ENCODE peak calls at places on chromosomes 12 and 14, in six cellular contexts. A is IMR-90, Q is neuronal stem cell, Z is mesenchymal stem cell, W is H1, N is trophoblast cell. T is an unnamed sample.

GRCh38 chr12:77685112-77685511 is 145.6 kb upstream of the NAV3 start:
- DNase-seq in A (peak; percentile 80), Q (peak; percentile 72), Z (peak; percentile 62), W (no peak), N (peak; percentile 27), T (peak; percentile 65)

GRCh38 chr14:79578470-79578869 is 632.8 kb downstream of the DIO2 start:
- DNase-seq in A (no peak), Q (no peak), Z (no peak), W (no peak), N (no peak), T (no peak)

GRCh38 chr12:131593411-131593810 is 117.5 kb upstream of the SFSWAP start:
- DNase-seq in A (no peak), Q (no peak), Z (no peak), W (no peak), N (no peak), T (no peak)

GRCh38 chr12:90038290-90038689 is 329.7 kb upstream of the ATP2B1 start:
- DNase-seq in A (no peak), Q (no peak), Z (no peak), W (no peak), N (no peak), T (no peak)

GRCh38 chr12:52029686-52030085 is 21.6 kb upstream of the NR4A1 start:
- DNase-seq in A (peak; percentile 52), Q (peak; percentile 83), Z (peak; percentile 85), W (no peak), N (no peak), T (peak; percentile 95)

GRCh38 chr12:82650627-82651337 is 35.9 kb upstream of the TMTC2 start:
- DNase-seq in A (no peak), Q (no peak), Z (no peak), W (no peak), N (no peak), T (no peak)

GRCh38 chr12:52837341-52837741 is 3.2 kb upstream of the KRT79 start:
- DNase-seq in A (peak; percentile 91), Q (no peak), Z (peak; percentile 86), W (no peak), N (peak; percentile 17), T (peak; percentile 28)

GRCh38 chr12:3692616-3693365 is 60.1 kb downstream of the CRACR2A start:
- DNase-seq in A (no peak), Q (no peak), Z (no peak), W (no peak), N (no peak), T (no peak)

GRCh38 chr12:54001283-54002187 is 1.6 kb downstream of the HOXC9 start:
- DNase-seq in A (no peak), Q (no peak), Z (no peak), W (no peak), N (no peak), T (no peak)

GRCh38 chr12:53999596-54000104 is 311 bp upstream of the HOXC9 start:
- DNase-seq in A (peak; percentile 31), Q (no peak), Z (peak; percentile 88), W (no peak), N (peak; percentile 41), T (no peak)

GRCh38 chr12:53998900-53999236 is 1.1 kb upstream of the HOXC9 start:
- DNase-seq in A (no peak), Q (no peak), Z (no peak), W (no peak), N (no peak), T (no peak)

GRCh38 chr12:54000774-54001114 is 783 bp downstream of the HOXC9 start:
- DNase-seq in A (no peak), Q (no peak), Z (no peak), W (no peak), N (no peak), T (no peak)

GRCh38 chr12:54000105-54000773 is at the start of gene HOXC9:
- DNase-seq in A (no peak), Q (no peak), Z (no peak), W (no peak), N (no peak), T (no peak)
- H2AFZ ChIP-seq in A (peak within 1 kb of the TSS; percentile 84), Q (peak within 1 kb of the TSS; percentile 84), Z (peak within 1 kb of the TSS; percentile 62), W (no peak within 1 kb of the TSS), N (no peak within 1 kb of the TSS), T (no peak within 1 kb of the TSS)

GRCh38 chr14:69671365-69672050 is 60.1 kb downstream of the SUSD6 start:
- DNase-seq in A (no peak), Q (no peak), Z (no peak), W (no peak), N (no peak), T (no peak)

GRCh38 chr14:69667938-69668336 is 56.5 kb downstream of the SUSD6 start:
- DNase-seq in A (no peak), Q (no peak), Z (no peak), W (no peak), N (no peak), T (no peak)

GRCh38 chr14:69669375-69669774 is 58.0 kb downstream of the SUSD6 start:
- DNase-seq in A (no peak), Q (no peak), Z (no peak), W (no peak), N (no peak), T (no peak)

GRCh38 chr14:69672372-69672771 is 61.0 kb downstream of the SUSD6 start:
- DNase-seq in A (no peak), Q (no peak), Z (no peak), W (no peak), N (no peak), T (no peak)

GRCh38 chr14:69670093-69670492 is 58.7 kb downstream of the SUSD6 start:
- DNase-seq in A (no peak), Q (no peak), Z (no peak), W (no peak), N (no peak), T (no peak)
- H2AK5ac ChIP-seq in A (no peak overlapping the region), Q (no peak overlapping the region), Z (no peak overlapping the region), W (no peak overlapping the region), N (no peak overlapping the region), T (no peak overlapping the region)

GRCh38 chr12:92402415-92402814 is 256.8 kb upstream of the BTG1 start:
- DNase-seq in A (no peak), Q (no peak), Z (no peak), W (no peak), N (no peak), T (no peak)
- H2AFZ ChIP-seq in A (no peak overlapping the region), Q (no peak overlapping the region), Z (no peak overlapping the region), W (no peak overlapping the region), N (no peak overlapping the region), T (no peak overlapping the region)

GRCh38 chr12:44779766-44780165 is 96.3 kb downstream of the NELL2 start:
- DNase-seq in A (no peak), Q (no peak), Z (no peak), W (no peak), N (peak; percentile 49), T (no peak)
- H2AK5ac ChIP-seq in A (no peak overlapping the region), Q (no peak overlapping the region), Z (no peak overlapping the region), W (no peak overlapping the region), N (no peak overlapping the region), T (no peak overlapping the region)

DNA sequence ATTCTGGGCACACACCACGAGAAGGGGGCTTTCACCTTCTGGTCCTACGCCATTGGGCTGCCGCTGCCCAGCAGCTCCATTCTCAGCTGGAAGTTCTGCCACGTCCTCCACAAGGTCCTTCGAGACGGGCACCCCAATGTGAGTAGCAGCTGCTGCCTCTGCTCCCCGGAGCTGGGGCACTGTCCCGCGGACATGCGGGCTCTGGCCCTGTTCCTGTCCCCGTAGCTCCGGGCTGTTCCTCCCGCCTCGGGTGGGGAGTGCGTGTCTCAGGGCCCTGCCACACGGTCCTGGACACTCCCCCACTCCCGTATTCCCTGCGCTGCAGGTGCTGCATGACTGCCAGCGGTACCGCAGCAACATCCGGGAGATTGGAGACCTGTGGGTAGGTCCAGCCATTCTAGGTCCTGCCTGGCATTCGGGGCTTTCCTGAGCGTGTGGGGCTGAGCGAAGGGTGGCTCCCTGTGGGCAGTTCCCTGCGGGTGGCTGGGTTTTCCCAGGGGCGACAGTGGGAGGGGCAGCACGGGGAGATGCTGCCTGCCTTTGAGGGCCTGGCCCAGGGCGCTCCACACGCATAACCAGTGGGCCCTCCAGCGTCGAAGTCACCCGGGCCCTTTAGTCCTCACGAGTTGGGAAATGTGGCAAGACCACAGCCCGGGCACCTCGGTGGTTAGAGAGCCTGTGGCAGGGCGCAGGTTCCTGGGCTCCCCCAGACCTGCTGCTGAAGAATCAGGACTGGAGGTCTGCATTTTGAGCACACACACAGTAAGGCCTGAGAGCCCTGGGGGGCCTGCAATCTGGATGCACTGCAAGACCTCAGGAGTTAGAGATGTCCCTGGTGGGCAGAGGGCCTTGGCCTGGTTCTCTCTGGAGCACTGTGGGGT is 13.5 kb downstream of the HIP1R start:
- DNase-seq in A (no peak), Q (no peak), Z (no peak), W (no peak), N (no peak), T (no peak)
- H2AFZ ChIP-seq in A (peak overlapping the region; percentile 21), Q (no peak overlapping the region), Z (no peak overlapping the region), W (no peak overlapping the region), N (no peak overlapping the region), T (no peak overlapping the region)